ENCODE peak calls at places on chromosomes 6 and 20, in six cellular contexts. P, S, G, J, U and Q are unnamed samples.

GRCh38 chr6:139364302-139364981 is 10.0 kb downstream of the CITED2 start:
- DNase-seq in S (peak; percentile 29), G (no peak), U (peak; percentile 60), P (peak; percentile 48), J (peak; percentile 68), Q (peak; percentile 53)

GRCh38 chr20:9926476-9926875 is 87.6 kb upstream of the PAK5 start:
- DNase-seq in P (no peak), U (no peak), J (no peak), S (no peak), G (no peak), Q (no peak)

GRCh38 chr20:58568441-58568931 is 53.3 kb upstream of the APCDD1L start:
- DNase-seq in U (no peak), J (no peak), S (no peak), P (no peak), G (no peak), Q (no peak)

GRCh38 chr6:137749595-137750215 is 117.4 kb upstream of the TNFAIP3 start:
- DNase-seq in P (no peak), J (peak; percentile 45), U (no peak), G (no peak), S (peak; percentile 37), Q (no peak)

GRCh38 chr6:356828-357251 is 34.7 kb upstream of the IRF4 start:
- DNase-seq in J (no peak), P (no peak), S (no peak), U (no peak), G (no peak), Q (no peak)

GRCh38 chr6:42136508-42137191 is 5.8 kb downstream of the C6orf132 start:
- DNase-seq in G (no peak), S (peak; percentile 85), J (peak; percentile 70), U (peak; percentile 34), P (peak; percentile 87), Q (no peak)

GRCh38 chr6:152161501-152161900 is 354.0 kb downstream of the ESR1 start:
- DNase-seq in J (peak; percentile 42), P (no peak), U (no peak), G (no peak), S (peak; percentile 5), Q (no peak)

GRCh38 chr20:58711266-58712051 is 18.9 kb downstream of the NPEPL1 start:
- DNase-seq in P (no peak), S (no peak), J (peak; percentile 5), G (no peak), U (no peak), Q (no peak)

GRCh38 chr20:4810446-4811019 is 88.8 kb downstream of the PRND start:
- DNase-seq in S (no peak), G (no peak), P (no peak), J (no peak), U (no peak), Q (no peak)

GRCh38 chr6:89749918-89750317 is 69.7 kb downstream of the MDN1 start:
- DNase-seq in S (no peak), P (no peak), U (no peak), G (no peak), J (peak; percentile 12), Q (no peak)

GRCh38 chr6:116388924-116389323 is 18.2 kb downstream of the DSE start:
- DNase-seq in J (no peak), U (no peak), S (no peak), P (no peak), G (no peak), Q (no peak)

GRCh38 chr20:31842471-31843157 is 2.8 kb downstream of the FOXS1 start:
- DNase-seq in P (no peak), J (peak; percentile 82), G (no peak), U (no peak), S (peak; percentile 81), Q (no peak)

GRCh38 chr20:25220810-25221591 is 25.5 kb downstream of the ENTPD6 start:
- DNase-seq in G (no peak), J (no peak), U (no peak), S (no peak), P (no peak), Q (no peak)

GRCh38 chr6:39733704-39734103 is 8.5 kb upstream of the KIF6 start:
- DNase-seq in U (no peak), G (no peak), S (no peak), J (no peak), P (no peak), Q (no peak)

GRCh38 chr6:11381801-11382513 is 149.5 kb upstream of the NEDD9 start:
- DNase-seq in P (no peak), G (peak; percentile 50), U (no peak), S (no peak), J (no peak), Q (no peak)